ENCODE peak calls at places on chromosomes 11 and 22, in four cellular contexts. W, L, C and D are unnamed samples.

GRCh38 chr11:59562292-59562691 is 51.0 kb downstream of the OR4D9 start:
- DNase-seq in W (no peak), L (no peak), C (no peak), D (no peak)

GRCh38 chr11:121561240-121561639 is 108.5 kb upstream of the SORL1-AS1 start:
- DNase-seq in W (no peak), L (no peak), C (no peak), D (no peak)

GRCh38 chr11:11842426-11843008 is 745 bp downstream of the USP47 start:
- DNase-seq in W (no peak), L (peak), C (peak), D (peak)

GRCh38 chr22:43186272-43187170 is at the start of gene TTLL12:
- DNase-seq in W (peak), L (no peak), C (no peak), D (no peak)

GRCh38 chr11:118615282-118615979 is 8.0 kb downstream of the PHLDB1 start:
- DNase-seq in W (peak), L (peak), C (no peak), D (no peak)

GRCh38 chr11:39190751-39191150 is 2268.7 kb downstream of the LRRC4C start:
- DNase-seq in W (no peak), L (no peak), C (no peak), D (no peak)

GRCh38 chr11:36358436-36358835 is 62.3 kb downstream of the PRR5L start:
- DNase-seq in W (no peak), L (no peak), C (no peak), D (no peak)

GRCh38 chr11:120932305-120932905 is 91.5 kb upstream of the TBCEL start:
- DNase-seq in W (no peak), L (no peak), C (no peak), D (no peak)

GRCh38 chr22:35322893-35323292 is 23.2 kb downstream of the TOM1 start:
- DNase-seq in W (no peak), L (no peak), C (no peak), D (no peak)

GRCh38 chr22:27382947-27383346 is 418.6 kb downstream of the MN1 start:
- DNase-seq in W (no peak), L (no peak), C (no peak), D (no peak)

GRCh38 chr11:84780689-84781293 is 846.4 kb downstream of the DLG2 start:
- DNase-seq in W (no peak), L (peak), C (no peak), D (no peak)

GRCh38 chr22:20601308-20601707 is 93.9 kb downstream of the MED15 start:
- DNase-seq in W (no peak), L (no peak), C (no peak), D (no peak)

GRCh38 chr22:37470087-37470445 is 16.1 kb downstream of the MFNG start:
- DNase-seq in W (no peak), L (no peak), C (no peak), D (no peak)

GRCh38 chr11:15911377-15912044 is 444.8 kb downstream of the SOX6 start:
- DNase-seq in W (no peak), L (no peak), C (no peak), D (no peak)

GRCh38 chr11:73549367-73549766 is 48.5 kb downstream of the FAM168A start:
- DNase-seq in W (no peak), L (no peak), C (no peak), D (no peak)

GRCh38 chr11:73975479-73975757 is 7.2 kb downstream of the UCP2 start:
- DNase-seq in W (no peak), L (no peak), C (no peak), D (no peak)

GRCh38 chr11:134725939-134726639 is 314.0 kb upstream of the B3GAT1 start:
- DNase-seq in W (peak), L (peak), C (peak), D (no peak)

GRCh38 chr11:108596701-108597100 is 3.1 kb upstream of the EXPH5 start:
- DNase-seq in W (no peak), L (no peak), C (no peak), D (no peak)

GRCh38 chr11:116948375-116948774 is 111.0 kb upstream of the APOA1 start:
- DNase-seq in W (no peak), L (no peak), C (no peak), D (no peak)

GRCh38 chr22:29154364-29155048 is 51.2 kb upstream of the EMID1 start:
- DNase-seq in W (peak), L (peak), C (peak), D (no peak)

GRCh38 chr11:83697518-83697917 is 411.4 kb upstream of the CCDC90B start:
- DNase-seq in W (no peak), L (no peak), C (no peak), D (no peak)

GRCh38 chr11:130068986-130069683 is 559 bp upstream of the APLP2 start:
- DNase-seq in W (peak), L (no peak), C (no peak), D (no peak)

GRCh38 chr11:75201771-75202170 is 38.8 kb upstream of the TPBGL start:
- DNase-seq in W (no peak), L (no peak), C (no peak), D (no peak)
- TF ChIP-seq CREM in W (no peak), L (no peak), C (no peak), D (no peak)

GRCh38 chr22:19394274-19395050 is 37.1 kb downstream of the HIRA start:
- DNase-seq in W (no peak), L (no peak), C (no peak), D (no peak)
- TF ChIP-seq CREM in W (no peak), L (no peak), C (no peak), D (no peak)

GRCh38 chr11:69588270-69588669 is 52.7 kb upstream of the CCND1 start:
- DNase-seq in W (no peak), L (peak), C (no peak), D (no peak)

GRCh38 chr11:69595805-69596665 is 44.9 kb upstream of the CCND1 start:
- DNase-seq in W (no peak), L (no peak), C (no peak), D (no peak)

GRCh38 chr11:69593851-69594250 is 47.1 kb upstream of the CCND1 start:
- DNase-seq in W (no peak), L (no peak), C (peak), D (no peak)

GRCh38 chr11:69594481-69594880 is 46.5 kb upstream of the CCND1 start:
- DNase-seq in W (no peak), L (no peak), C (no peak), D (no peak)

DNA sequence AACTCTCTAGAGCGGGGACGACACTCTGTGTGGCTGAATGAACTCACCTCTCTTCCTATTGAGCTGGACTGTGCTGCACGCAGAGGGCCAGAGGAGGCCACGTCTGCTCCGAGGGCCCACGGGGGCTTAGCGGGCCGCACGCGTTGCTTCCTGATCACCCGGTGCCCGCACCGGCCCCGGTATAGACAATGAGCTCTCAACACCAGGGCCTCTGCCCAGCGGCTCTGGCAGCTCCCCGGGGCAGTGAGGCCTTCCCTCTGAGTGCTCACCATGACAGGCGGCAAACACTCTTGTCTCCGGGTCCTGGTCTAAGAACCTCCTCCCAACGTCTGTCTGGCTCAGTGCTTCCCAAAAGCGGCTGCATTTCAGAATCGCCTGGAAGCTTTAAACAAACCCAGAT is 48.0 kb upstream of the CCND1 start:
- DNase-seq in W (no peak), L (no peak), C (no peak), D (no peak)
- TF ChIP-seq CREM in W (no peak), L (no peak), C (no peak), D (no peak)

GRCh38 chr11:19602906-19603305 is 109.7 kb upstream of the NAV2 start:
- DNase-seq in W (no peak), L (no peak), C (no peak), D (no peak)
- TF ChIP-seq CREM in W (no peak), L (no peak), C (no peak), D (no peak)

GRCh38 chr22:33859311-33859710 is 61.0 kb downstream of the LARGE1 start:
- DNase-seq in W (no peak), L (no peak), C (no peak), D (no peak)

GRCh38 chr22:33864723-33865130 is 55.5 kb downstream of the LARGE1 start:
- DNase-seq in W (no peak), L (peak), C (no peak), D (no peak)

GRCh38 chr22:33860386-33860785 is 59.9 kb downstream of the LARGE1 start:
- DNase-seq in W (no peak), L (no peak), C (no peak), D (no peak)

GRCh38 chr22:33865248-33865647 is 55.0 kb downstream of the LARGE1 start:
- DNase-seq in W (no peak), L (peak), C (no peak), D (no peak)

GRCh38 chr22:33861216-33861875 is 58.9 kb downstream of the LARGE1 start:
- DNase-seq in W (no peak), L (no peak), C (no peak), D (no peak)
- TF ChIP-seq CREM in W (no peak), L (no peak), C (no peak), D (no peak)

DNA sequence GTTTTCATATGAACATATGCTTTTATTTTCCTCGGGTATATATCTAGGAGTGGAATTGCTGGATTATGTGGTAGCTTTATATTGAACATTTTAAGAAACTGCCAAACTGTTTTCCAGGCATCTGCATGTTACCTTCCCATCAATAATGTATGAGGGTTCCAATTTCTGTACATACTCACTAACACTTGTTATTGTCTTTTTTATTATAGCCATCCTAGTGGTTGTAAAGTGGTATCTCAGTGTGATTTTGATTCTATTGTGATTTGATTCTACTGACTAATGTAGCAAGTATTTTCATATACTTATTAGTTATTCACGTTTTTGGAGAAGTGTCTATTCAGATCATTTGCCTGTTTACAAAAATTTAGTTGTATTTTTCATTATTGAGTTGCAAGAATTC is 2.0 kb downstream of the ANO5 start:
- DNase-seq in W (no peak), L (no peak), C (no peak), D (no peak)
- TF ChIP-seq CREM in W (no peak), L (no peak), C (no peak), D (no peak)

GRCh38 chr22:39296535-39296934 is 22.9 kb downstream of the RPL3 start:
- DNase-seq in W (no peak), L (no peak), C (no peak), D (no peak)

GRCh38 chr22:39294571-39295468 is 24.6 kb downstream of the RPL3 start:
- DNase-seq in W (no peak), L (no peak), C (no peak), D (no peak)

GRCh38 chr22:39298194-39298987 is 21.0 kb downstream of the RPL3 start:
- DNase-seq in W (no peak), L (no peak), C (no peak), D (no peak)

GRCh38 chr22:39297490-39298193 is 21.8 kb downstream of the RPL3 start:
- DNase-seq in W (no peak), L (no peak), C (no peak), D (no peak)

GRCh38 chr22:39296981-39297489 is 22.4 kb downstream of the RPL3 start:
- DNase-seq in W (no peak), L (no peak), C (no peak), D (no peak)
- TF ChIP-seq CREM in W (no peak), L (no peak), C (no peak), D (no peak)

DNA sequence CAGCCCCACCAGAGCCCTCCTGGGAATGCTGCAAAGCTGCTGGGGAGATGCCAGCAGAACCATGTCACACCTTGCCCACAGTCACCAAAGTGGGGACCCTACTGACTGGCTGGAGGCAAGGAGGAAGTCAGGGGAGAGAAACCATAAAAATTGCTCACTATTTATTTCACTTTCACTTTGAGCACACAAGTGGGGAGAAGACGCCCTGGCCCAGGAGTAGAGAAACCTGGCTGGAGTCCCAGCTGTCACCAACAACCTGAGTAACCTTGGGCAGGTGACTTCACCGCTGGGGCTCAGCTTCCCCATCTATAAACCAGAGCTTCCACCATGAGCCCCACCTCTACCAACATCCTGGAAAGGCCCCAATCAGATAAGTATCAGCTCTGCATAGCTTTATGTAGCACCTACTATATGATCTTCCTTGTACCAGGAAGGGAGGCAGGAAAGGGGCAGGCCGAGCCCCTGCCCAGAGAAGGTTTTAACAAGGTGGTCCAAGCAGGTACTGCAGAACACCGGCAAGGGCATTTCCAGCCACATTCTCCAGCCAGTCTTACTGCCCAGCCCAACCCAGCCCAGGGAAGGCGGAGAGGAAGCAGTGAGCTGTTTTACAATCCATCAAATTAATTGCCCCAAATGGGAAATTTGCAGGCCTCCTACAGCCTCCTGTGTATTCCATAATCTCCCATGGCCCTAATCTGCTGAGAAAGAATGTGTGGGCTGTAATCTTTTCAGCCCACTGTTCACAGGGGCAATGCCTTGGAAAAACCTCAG is 27.6 kb downstream of the PLEKHA7 start:
- DNase-seq in W (peak), L (no peak), C (no peak), D (peak)
- TF ChIP-seq CREM in W (no peak), L (no peak), C (no peak), D (no peak)

GRCh38 chr11:64650923-64651523 is 60.0 kb downstream of the SLC22A12 start:
- DNase-seq in W (peak), L (no peak), C (peak), D (no peak)
- TF ChIP-seq CREM in W (no peak), L (no peak), C (no peak), D (no peak)